ENCODE peak calls at places on chromosomes 2 and 18, in nine cellular contexts. D is adrenal gland, R is breast epithelium, H is heart left ventricle, Q is HepG2, K is right lobe of liver, X is body of pancreas, A is stomach, G is prostate gland. Y is an unnamed sample.

GRCh38 chr2:196274387-196274809 is 103.0 kb upstream of the STK17B start:
- DNase-seq in H (peak; percentile 30), X (no peak), D (no peak), A (no peak), R (no peak), G (peak; percentile 18), Q (no peak), K (no peak), Y (no peak)

GRCh38 chr2:204731996-204732395 is 186.7 kb downstream of the PARD3B start:
- DNase-seq in R (no peak), H (no peak), X (no peak), K (no peak), G (no peak), D (no peak), Q (no peak), A (no peak), Y (no peak)

GRCh38 chr18:58947136-58947732 is 82.6 kb downstream of the ZNF532 start:
- DNase-seq in K (no peak), Q (no peak), A (no peak), G (no peak), D (no peak), R (no peak), X (no peak), H (no peak), Y (no peak)

GRCh38 chr2:186445506-186445905 is 40.6 kb upstream of the ZC3H15 start:
- DNase-seq in G (no peak), D (no peak), H (no peak), X (no peak), R (no peak), K (no peak), A (no peak), Q (no peak), Y (no peak)

GRCh38 chr2:174438146-174438886 is 42.8 kb downstream of the SCRN3 start:
- DNase-seq in K (peak; percentile 56), H (peak; percentile 78), A (no peak), X (no peak), R (no peak), D (peak; percentile 25), G (no peak), Q (no peak), Y (no peak)

GRCh38 chr2:163601377-163601776 is 134.4 kb downstream of the FIGN start:
- DNase-seq in K (no peak), A (no peak), G (no peak), X (no peak), R (no peak), D (no peak), Q (no peak), H (no peak), Y (no peak)

GRCh38 chr2:45715601-45716379 is 64.3 kb downstream of the PRKCE start:
- DNase-seq in D (no peak), Q (no peak), R (no peak), K (no peak), X (no peak), A (no peak), G (no peak), H (no peak), Y (no peak)

GRCh38 chr18:43656547-43656946 is 379.3 kb upstream of the SYT4 start:
- DNase-seq in Q (no peak), G (no peak), H (no peak), X (no peak), A (no peak), D (no peak), R (no peak), K (no peak), Y (no peak)

GRCh38 chr2:157264099-157264498 is 6.6 kb downstream of the GALNT5 start:
- DNase-seq in A (no peak), G (no peak), X (no peak), Q (no peak), H (no peak), K (no peak), R (no peak), D (no peak), Y (no peak)

GRCh38 chr2:138522556-138522955 is 21.0 kb downstream of the SPOPL start:
- DNase-seq in H (no peak), R (no peak), Q (no peak), X (no peak), K (no peak), A (no peak), G (no peak), D (no peak), Y (no peak)

GRCh38 chr2:50952596-50952995 is 79.3 kb downstream of the NRXN1 start:
- DNase-seq in A (no peak), R (no peak), X (no peak), Q (no peak), G (no peak), K (no peak), H (no peak), D (no peak), Y (no peak)

GRCh38 chr2:146997488-146997887 is 847.3 kb upstream of the ACVR2A start:
- DNase-seq in G (no peak), K (no peak), X (no peak), R (no peak), A (no peak), Q (no peak), H (no peak), D (no peak), Y (no peak)

GRCh38 chr18:14925281-14925709 is 177.3 kb downstream of the ANKRD30B start:
- DNase-seq in G (no peak), X (no peak), H (no peak), R (no peak), D (no peak), Q (no peak), A (no peak), K (no peak), Y (peak; percentile 64)

GRCh38 chr2:220891405-220891804 is 680.7 kb downstream of the EPHA4 start:
- DNase-seq in G (no peak), Q (no peak), K (no peak), H (no peak), X (no peak), R (no peak), D (no peak), A (no peak), Y (no peak)

GRCh38 chr2:14572588-14573089 is 59.9 kb upstream of the LRATD1 start:
- DNase-seq in D (no peak), K (no peak), H (no peak), R (no peak), Q (no peak), G (no peak), A (no peak), X (no peak), Y (no peak)

GRCh38 chr18:57927511-57927910 is 116.5 kb upstream of the NEDD4L start:
- DNase-seq in H (no peak), X (no peak), D (no peak), R (no peak), Q (peak; percentile 71), K (no peak), G (no peak), A (no peak), Y (no peak)

GRCh38 chr18:77067315-77068061 is 65.1 kb downstream of the MBP start:
- DNase-seq in Q (peak; percentile 34), X (no peak), G (no peak), R (no peak), D (peak; percentile 43), K (no peak), H (peak; percentile 61), A (peak; percentile 72), Y (no peak)

GRCh38 chr18:77069482-77069881 is 63.1 kb downstream of the MBP start:
- DNase-seq in A (no peak), X (no peak), D (no peak), H (no peak), Q (no peak), G (no peak), K (no peak), R (no peak), Y (no peak)

GRCh38 chr18:77069931-77070330 is 62.7 kb downstream of the MBP start:
- DNase-seq in D (no peak), A (no peak), R (no peak), Q (no peak), K (no peak), H (no peak), G (no peak), X (no peak), Y (no peak)

GRCh38 chr18:77068321-77068841 is 64.2 kb downstream of the MBP start:
- DNase-seq in G (no peak), H (no peak), Q (no peak), R (no peak), X (no peak), K (no peak), D (no peak), A (no peak), Y (no peak)

GRCh38 chr18:77068890-77069312 is 63.7 kb downstream of the MBP start:
- DNase-seq in R (no peak), G (no peak), Q (no peak), D (no peak), A (no peak), X (no peak), K (no peak), H (no peak), Y (no peak)
- H3K4me1 ChIP-seq in R (no peaks in the 10 kb centered on the region), G (no peaks in the 10 kb centered on the region), Q (peaks cover 22% of the 10 kb centered on the region), D (no peaks in the 10 kb centered on the region), A (peaks cover 81% of the 10 kb centered on the region), X (peaks cover 29% of the 10 kb centered on the region), K (peaks cover 6% of the 10 kb centered on the region), H (peaks cover 70% of the 10 kb centered on the region), Y (peaks cover 82% of the 10 kb centered on the region)

DNA sequence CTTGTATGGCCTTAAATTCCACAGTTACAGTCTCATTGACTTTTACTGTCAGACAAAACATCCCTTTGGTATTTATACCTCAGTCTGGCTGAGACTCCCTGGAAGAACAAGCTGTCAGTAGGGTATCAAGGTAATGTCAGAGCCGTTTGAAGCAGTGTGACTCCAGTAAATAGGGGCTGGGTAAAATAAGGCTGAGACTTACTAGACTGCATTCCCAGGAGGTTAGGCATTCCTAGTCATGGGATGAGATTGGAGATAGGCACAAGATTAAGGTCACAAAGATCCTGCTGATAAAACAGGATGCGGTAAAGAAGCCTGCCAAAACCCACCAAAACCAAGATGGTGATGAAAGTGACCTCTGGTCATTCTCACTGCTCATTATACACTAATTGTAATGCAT is 219.5 kb upstream of the SKOR2 start:
- DNase-seq in X (no peak), G (no peak), D (no peak), A (no peak), K (no peak), R (no peak), H (no peak), Q (no peak), Y (no peak)
- TF ChIP-seq POLR2A in X (no peak), G (no peak), D (no peak), A (no peak), K (no peak), R (no peak), H (no peak), Q (no peak), Y (no peak)

DNA sequence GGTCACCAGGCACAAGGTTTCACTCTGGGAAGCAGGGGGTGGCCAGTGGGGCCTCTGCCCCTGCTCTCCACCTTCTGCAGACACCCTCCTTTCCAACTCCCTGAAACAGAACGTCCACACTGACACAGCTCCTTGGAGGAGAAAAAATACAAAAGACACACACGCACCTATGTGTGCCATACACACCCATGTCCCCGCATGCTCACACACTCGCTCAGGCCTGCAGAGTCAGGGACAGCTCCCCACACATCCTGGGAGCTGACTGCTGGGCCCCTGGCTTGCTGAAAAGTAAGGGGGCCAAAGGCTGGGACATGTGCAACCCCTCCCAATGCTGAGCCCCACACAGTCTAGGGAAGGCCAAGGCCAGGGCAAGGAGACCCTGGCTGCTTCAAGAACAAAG is 200.5 kb downstream of the TNS1 start:
- DNase-seq in H (no peak), G (no peak), X (no peak), K (no peak), Q (no peak), R (no peak), A (no peak), D (peak; percentile 10), Y (peak; percentile 47)
- H3K4me1 ChIP-seq in H (peaks cover 73% of the 10 kb centered on the region), G (no peaks in the 10 kb centered on the region), X (no peaks in the 10 kb centered on the region), K (no peaks in the 10 kb centered on the region), Q (peaks cover 25% of the 10 kb centered on the region), R (no peaks in the 10 kb centered on the region), A (peaks cover under 1% of the 10 kb centered on the region), D (no peaks in the 10 kb centered on the region), Y (peaks cover 29% of the 10 kb centered on the region)

GRCh38 chr2:217934321-217935131 is 68.3 kb downstream of the TNS1 start:
- DNase-seq in X (peak; percentile 53), R (no peak), K (peak; percentile 73), D (peak; percentile 84), G (no peak), H (peak; percentile 76), A (no peak), Q (no peak), Y (no peak)
- TF ChIP-seq POLR2A in X (no peak), R (no peak), K (no peak), D (no peak), G (peak; percentile 14), H (no peak), A (no peak), Q (no peak), Y (no peak)

Y was measured in suprapubic skin.